ENCODE peak calls at places on chromosomes 11 and 22, in ten cellular contexts. One of them, this sample, is unnamed.

GRCh38 chr11:72812968-72813739 is 1.1 kb upstream of the ATG16L2 start:
- DNase-seq in psoas muscle: peak
- DNase-seq in fibroblast of lung: peak
- DNase-seq in right atrium auricular region: no peak
- DNase-seq in fibroblast of the aortic adventitia: peak
- DNase-seq in left ventricle myocardium inferior: peak
- DNase-seq in kidney: peak
- DNase-seq in GM23338: peak
- DNase-seq in AG10803: peak
- DNase-seq in fibroblast of pulmonary artery: peak
- DNase-seq in this sample: peak

GRCh38 chr11:116984589-116984988 is 113.6 kb downstream of the SIK3 start:
- DNase-seq in AG10803: peak
- DNase-seq in GM23338: no peak
- DNase-seq in left ventricle myocardium inferior: no peak
- DNase-seq in fibroblast of the aortic adventitia: peak
- DNase-seq in right atrium auricular region: no peak
- DNase-seq in fibroblast of lung: peak
- DNase-seq in psoas muscle: no peak
- DNase-seq in fibroblast of pulmonary artery: peak
- DNase-seq in kidney: no peak
- DNase-seq in this sample: no peak

GRCh38 chr22:21632237-21632895 is at the start of gene CCDC116:
- DNase-seq in fibroblast of lung: no peak
- DNase-seq in AG10803: no peak
- DNase-seq in left ventricle myocardium inferior: no peak
- DNase-seq in fibroblast of pulmonary artery: no peak
- DNase-seq in fibroblast of the aortic adventitia: no peak
- DNase-seq in psoas muscle: peak
- DNase-seq in kidney: peak
- DNase-seq in GM23338: peak
- DNase-seq in right atrium auricular region: no peak
- DNase-seq in this sample: no peak

GRCh38 chr22:42920101-42920820 is 63.2 kb upstream of the ARFGAP3 start:
- DNase-seq in left ventricle myocardium inferior: no peak
- DNase-seq in fibroblast of lung: peak
- DNase-seq in fibroblast of the aortic adventitia: peak
- DNase-seq in GM23338: no peak
- DNase-seq in AG10803: peak
- DNase-seq in right atrium auricular region: no peak
- DNase-seq in kidney: no peak
- DNase-seq in psoas muscle: no peak
- DNase-seq in fibroblast of pulmonary artery: peak
- DNase-seq in this sample: no peak

GRCh38 chr22:33896801-33897620 is 23.3 kb downstream of the LARGE1 start:
- DNase-seq in GM23338: peak
- DNase-seq in fibroblast of pulmonary artery: peak
- DNase-seq in right atrium auricular region: no peak
- DNase-seq in left ventricle myocardium inferior: no peak
- DNase-seq in kidney: no peak
- DNase-seq in psoas muscle: no peak
- DNase-seq in fibroblast of lung: peak
- DNase-seq in fibroblast of the aortic adventitia: peak
- DNase-seq in AG10803: no peak
- DNase-seq in this sample: no peak

GRCh38 chr11:77159219-77159936 is 31.3 kb downstream of the MYO7A start:
- DNase-seq in fibroblast of the aortic adventitia: no peak
- DNase-seq in GM23338: no peak
- DNase-seq in right atrium auricular region: no peak
- DNase-seq in AG10803: no peak
- DNase-seq in left ventricle myocardium inferior: no peak
- DNase-seq in fibroblast of pulmonary artery: no peak
- DNase-seq in fibroblast of lung: no peak
- DNase-seq in kidney: no peak
- DNase-seq in psoas muscle: peak
- DNase-seq in this sample: no peak

GRCh38 chr22:48382197-48382596 is 1445.5 kb downstream of the BRD1 start:
- DNase-seq in left ventricle myocardium inferior: no peak
- DNase-seq in right atrium auricular region: no peak
- DNase-seq in fibroblast of lung: no peak
- DNase-seq in psoas muscle: no peak
- DNase-seq in AG10803: no peak
- DNase-seq in GM23338: no peak
- DNase-seq in fibroblast of the aortic adventitia: no peak
- DNase-seq in kidney: no peak
- DNase-seq in fibroblast of pulmonary artery: no peak
- DNase-seq in this sample: no peak

GRCh38 chr11:80103149-80103859 is 662.5 kb upstream of the TENM4 start:
- DNase-seq in fibroblast of the aortic adventitia: peak
- DNase-seq in right atrium auricular region: no peak
- DNase-seq in fibroblast of pulmonary artery: peak
- DNase-seq in left ventricle myocardium inferior: no peak
- DNase-seq in AG10803: peak
- DNase-seq in fibroblast of lung: peak
- DNase-seq in kidney: no peak
- DNase-seq in psoas muscle: no peak
- DNase-seq in GM23338: no peak
- DNase-seq in this sample: no peak

GRCh38 chr11:105610796-105611361 is 1.0 kb downstream of the GRIA4 start:
- DNase-seq in right atrium auricular region: no peak
- DNase-seq in GM23338: no peak
- DNase-seq in fibroblast of pulmonary artery: no peak
- DNase-seq in left ventricle myocardium inferior: no peak
- DNase-seq in psoas muscle: no peak
- DNase-seq in kidney: no peak
- DNase-seq in fibroblast of lung: no peak
- DNase-seq in fibroblast of the aortic adventitia: no peak
- DNase-seq in AG10803: no peak
- DNase-seq in this sample: no peak

GRCh38 chr11:95152878-95153856 is 63.5 kb downstream of the ENDOD1 start:
- DNase-seq in fibroblast of the aortic adventitia: no peak
- DNase-seq in AG10803: no peak
- DNase-seq in GM23338: no peak
- DNase-seq in left ventricle myocardium inferior: no peak
- DNase-seq in fibroblast of lung: no peak
- DNase-seq in right atrium auricular region: no peak
- DNase-seq in fibroblast of pulmonary artery: no peak
- DNase-seq in psoas muscle: no peak
- DNase-seq in kidney: no peak
- DNase-seq in this sample: no peak

GRCh38 chr22:41563051-41563711 is 2.4 kb downstream of the CSDC2 start:
- DNase-seq in left ventricle myocardium inferior: no peak
- DNase-seq in psoas muscle: no peak
- DNase-seq in right atrium auricular region: no peak
- DNase-seq in kidney: no peak
- DNase-seq in GM23338: peak
- DNase-seq in fibroblast of pulmonary artery: peak
- DNase-seq in AG10803: peak
- DNase-seq in fibroblast of lung: peak
- DNase-seq in fibroblast of the aortic adventitia: peak
- DNase-seq in this sample: peak

DNA sequence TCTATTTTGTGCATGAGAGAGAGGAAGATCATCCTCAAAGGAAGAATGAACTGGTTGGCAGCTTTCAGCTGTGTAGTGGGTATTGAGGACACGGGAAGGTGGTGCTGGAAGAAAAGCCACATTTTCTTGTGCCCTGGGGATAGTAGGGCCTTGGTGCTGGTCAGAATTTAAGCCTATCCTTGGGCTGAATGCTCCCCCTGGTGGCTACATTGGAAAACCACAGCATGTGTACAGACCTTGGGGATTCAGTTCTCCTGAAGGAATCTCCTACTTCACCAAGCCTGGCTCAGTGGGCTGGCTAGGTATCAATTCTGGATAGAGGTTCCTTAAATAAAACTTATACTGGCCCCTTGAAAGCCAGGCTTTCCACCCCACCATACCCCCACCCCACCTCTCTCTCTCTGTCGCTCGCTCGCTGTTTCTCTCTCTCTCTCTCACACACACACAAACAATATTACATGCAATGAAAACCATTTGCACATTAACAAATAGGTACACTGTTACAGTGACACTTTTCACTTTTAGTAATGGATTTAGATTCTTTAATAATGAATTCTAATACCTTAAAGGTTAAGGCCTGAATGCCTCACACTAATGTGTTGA is 2.8 kb upstream of the OR51M1 start:
- DNase-seq in fibroblast of the aortic adventitia: peak
- DNase-seq in fibroblast of pulmonary artery: peak
- DNase-seq in right atrium auricular region: no peak
- DNase-seq in kidney: no peak
- DNase-seq in fibroblast of lung: peak
- DNase-seq in psoas muscle: no peak
- DNase-seq in left ventricle myocardium inferior: peak
- DNase-seq in AG10803: peak
- DNase-seq in GM23338: peak
- DNase-seq in this sample: peak
- TF ChIP-seq CTCF in fibroblast of the aortic adventitia: peak
- TF ChIP-seq CTCF in fibroblast of pulmonary artery: peak
- TF ChIP-seq CTCF in right atrium auricular region: no peak
- TF ChIP-seq CTCF in kidney: peak
- TF ChIP-seq CTCF in fibroblast of lung: peak
- TF ChIP-seq CTCF in psoas muscle: peak
- TF ChIP-seq CTCF in left ventricle myocardium inferior: peak
- TF ChIP-seq CTCF in AG10803: peak
- TF ChIP-seq CTCF in GM23338: peak
- TF ChIP-seq CTCF in this sample: peak

GRCh38 chr11:66639066-66639813 is 737 bp downstream of the RBM4 start:
- DNase-seq in psoas muscle: no peak
- DNase-seq in fibroblast of the aortic adventitia: peak
- DNase-seq in right atrium auricular region: no peak
- DNase-seq in kidney: no peak
- DNase-seq in fibroblast of pulmonary artery: peak
- DNase-seq in left ventricle myocardium inferior: no peak
- DNase-seq in GM23338: peak
- DNase-seq in AG10803: peak
- DNase-seq in fibroblast of lung: peak
- DNase-seq in this sample: peak
- TF ChIP-seq CTCF in psoas muscle: no peak
- TF ChIP-seq CTCF in fibroblast of the aortic adventitia: peak
- TF ChIP-seq CTCF in right atrium auricular region: no peak
- TF ChIP-seq CTCF in kidney: no peak
- TF ChIP-seq CTCF in fibroblast of pulmonary artery: peak
- TF ChIP-seq CTCF in left ventricle myocardium inferior: no peak
- TF ChIP-seq CTCF in GM23338: no peak
- TF ChIP-seq CTCF in AG10803: peak
- TF ChIP-seq CTCF in fibroblast of lung: no peak
- TF ChIP-seq CTCF in this sample: no peak

DNA sequence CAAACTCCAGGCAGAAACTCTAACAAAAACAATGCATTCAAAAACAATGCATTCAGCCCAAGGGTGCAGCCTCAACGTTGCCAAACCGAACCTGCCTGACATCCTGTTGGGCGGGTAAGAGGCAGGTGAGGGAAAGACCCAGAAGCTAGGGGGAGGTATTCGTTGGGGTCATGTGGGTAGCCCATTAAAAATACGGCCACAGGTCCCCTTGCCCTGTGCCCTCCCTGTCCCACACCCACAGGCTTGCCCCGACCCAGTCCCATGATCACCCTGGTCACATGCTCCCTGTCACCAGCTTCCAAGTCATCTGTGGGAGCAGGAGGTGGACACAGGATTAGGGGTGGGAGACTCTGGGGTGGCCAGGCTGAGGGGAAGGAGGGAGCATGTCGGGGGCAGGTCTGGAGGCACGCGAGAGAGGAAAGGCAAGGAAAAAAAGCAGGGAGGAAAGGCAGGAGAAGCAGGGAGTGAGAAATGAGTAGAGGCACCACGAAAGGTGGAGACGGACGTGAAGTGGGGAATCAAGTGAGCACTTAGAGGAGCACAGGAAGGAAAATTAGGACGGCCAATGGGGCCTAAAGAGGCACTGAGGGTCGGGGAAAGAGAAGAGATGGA is 683 bp downstream of the PLA2G6 start:
- DNase-seq in psoas muscle: peak
- DNase-seq in fibroblast of pulmonary artery: peak
- DNase-seq in fibroblast of the aortic adventitia: no peak
- DNase-seq in left ventricle myocardium inferior: peak
- DNase-seq in kidney: peak
- DNase-seq in GM23338: peak
- DNase-seq in AG10803: no peak
- DNase-seq in fibroblast of lung: no peak
- DNase-seq in right atrium auricular region: no peak
- DNase-seq in this sample: peak
- TF ChIP-seq CTCF in psoas muscle: no peak
- TF ChIP-seq CTCF in fibroblast of pulmonary artery: no peak
- TF ChIP-seq CTCF in fibroblast of the aortic adventitia: no peak
- TF ChIP-seq CTCF in left ventricle myocardium inferior: no peak
- TF ChIP-seq CTCF in kidney: no peak
- TF ChIP-seq CTCF in GM23338: peak
- TF ChIP-seq CTCF in AG10803: no peak
- TF ChIP-seq CTCF in fibroblast of lung: no peak
- TF ChIP-seq CTCF in right atrium auricular region: no peak
- TF ChIP-seq CTCF in this sample: no peak

GRCh38 chr11:34626393-34626792 is 5.5 kb downstream of the EHF start:
- DNase-seq in right atrium auricular region: no peak
- DNase-seq in fibroblast of pulmonary artery: no peak
- DNase-seq in left ventricle myocardium inferior: no peak
- DNase-seq in psoas muscle: no peak
- DNase-seq in GM23338: no peak
- DNase-seq in AG10803: no peak
- DNase-seq in fibroblast of the aortic adventitia: no peak
- DNase-seq in fibroblast of lung: no peak
- DNase-seq in kidney: no peak
- DNase-seq in this sample: no peak

GRCh38 chr11:34621876-34622275 is 983 bp downstream of the EHF start:
- DNase-seq in GM23338: no peak
- DNase-seq in psoas muscle: no peak
- DNase-seq in AG10803: peak
- DNase-seq in kidney: no peak
- DNase-seq in fibroblast of lung: peak
- DNase-seq in left ventricle myocardium inferior: no peak
- DNase-seq in fibroblast of the aortic adventitia: no peak
- DNase-seq in right atrium auricular region: no peak
- DNase-seq in fibroblast of pulmonary artery: no peak
- DNase-seq in this sample: no peak

GRCh38 chr11:34625576-34625975 is 4.7 kb downstream of the EHF start:
- DNase-seq in kidney: no peak
- DNase-seq in left ventricle myocardium inferior: no peak
- DNase-seq in fibroblast of the aortic adventitia: no peak
- DNase-seq in AG10803: no peak
- DNase-seq in right atrium auricular region: no peak
- DNase-seq in psoas muscle: no peak
- DNase-seq in GM23338: no peak
- DNase-seq in fibroblast of lung: no peak
- DNase-seq in fibroblast of pulmonary artery: no peak
- DNase-seq in this sample: no peak

GRCh38 chr11:34623463-34623862 is 2.6 kb downstream of the EHF start:
- DNase-seq in AG10803: no peak
- DNase-seq in right atrium auricular region: no peak
- DNase-seq in psoas muscle: no peak
- DNase-seq in fibroblast of lung: no peak
- DNase-seq in left ventricle myocardium inferior: no peak
- DNase-seq in fibroblast of pulmonary artery: no peak
- DNase-seq in kidney: no peak
- DNase-seq in GM23338: no peak
- DNase-seq in fibroblast of the aortic adventitia: no peak
- DNase-seq in this sample: no peak

DNA sequence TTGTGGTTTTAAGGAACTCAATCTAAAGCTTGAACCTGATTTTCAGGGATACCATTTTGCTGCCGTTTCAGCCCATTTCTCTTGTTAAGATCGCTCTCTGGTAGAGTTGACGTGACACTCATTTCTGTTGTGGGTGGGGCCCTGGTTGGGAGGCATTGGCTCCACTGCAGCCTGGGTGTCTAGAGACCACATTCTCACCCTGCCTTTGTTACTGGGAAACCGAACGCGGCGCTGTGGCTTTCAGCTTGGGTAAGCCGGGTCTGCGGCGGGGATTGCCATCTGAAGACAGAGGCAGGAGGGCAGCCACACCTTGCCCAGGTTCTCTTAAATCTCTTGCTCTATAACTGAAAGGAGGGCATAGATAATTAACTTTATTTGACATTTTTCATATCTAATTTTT is 3.2 kb downstream of the EHF start:
- DNase-seq in kidney: no peak
- DNase-seq in fibroblast of lung: no peak
- DNase-seq in fibroblast of pulmonary artery: no peak
- DNase-seq in GM23338: no peak
- DNase-seq in right atrium auricular region: no peak
- DNase-seq in AG10803: no peak
- DNase-seq in fibroblast of the aortic adventitia: no peak
- DNase-seq in psoas muscle: no peak
- DNase-seq in left ventricle myocardium inferior: no peak
- DNase-seq in this sample: peak
- TF ChIP-seq CTCF in kidney: no peak
- TF ChIP-seq CTCF in fibroblast of lung: no peak
- TF ChIP-seq CTCF in fibroblast of pulmonary artery: no peak
- TF ChIP-seq CTCF in GM23338: no peak
- TF ChIP-seq CTCF in right atrium auricular region: no peak
- TF ChIP-seq CTCF in AG10803: no peak
- TF ChIP-seq CTCF in fibroblast of the aortic adventitia: no peak
- TF ChIP-seq CTCF in psoas muscle: no peak
- TF ChIP-seq CTCF in left ventricle myocardium inferior: no peak
- TF ChIP-seq CTCF in this sample: no peak

This sample was measured in Calu3.